ENCODE peak calls at places on chromosomes 16 and 17, in nine cellular contexts. Y, H, Z, S, D, I, B, E and X are unnamed samples.

GRCh38 chr16:89841275-89841674 is 13.0 kb downstream of the SPIRE2 start:
- DNase-seq in Y (no peak), H (no peak), Z (no peak), S (peak; percentile 86), D (no peak), I (no peak), B (no peak), E (no peak), X (no peak)

GRCh38 chr17:64683791-64684190 is 21.7 kb upstream of the SMURF2 start:
- DNase-seq in Y (no peak), H (peak; percentile 35), Z (no peak), S (no peak), D (no peak), I (no peak), B (no peak), E (no peak), X (no peak)

GRCh38 chr17:50056217-50056960 is 479 bp downstream of the ITGA3 start:
- DNase-seq in Y (peak; percentile 38), H (peak; percentile 69), Z (peak; percentile 57), S (peak; percentile 80), D (no peak), I (peak; percentile 68), B (no peak), E (peak; percentile 79), X (peak; percentile 57)

GRCh38 chr17:14575349-14575966 is 274.6 kb downstream of the HS3ST3B1 start:
- DNase-seq in Y (peak; percentile 15), H (no peak), Z (no peak), S (no peak), D (peak; percentile 11), I (peak; percentile 18), B (no peak), E (no peak), X (no peak)

GRCh38 chr17:37488009-37488604 is 1.6 kb upstream of the DUSP14 start:
- DNase-seq in Y (no peak), H (peak; percentile 98), Z (no peak), S (no peak), D (peak; percentile 93), I (peak; percentile 86), B (peak; percentile 77), E (no peak), X (peak; percentile 94)

GRCh38 chr17:3639981-3640596 is 3.5 kb downstream of the CTNS start:
- DNase-seq in Y (no peak), H (peak; percentile 72), Z (no peak), S (peak; percentile 66), D (no peak), I (no peak), B (no peak), E (no peak), X (no peak)

GRCh38 chr16:68759062-68759461 is 22.0 kb downstream of the CDH1 start:
- DNase-seq in Y (no peak), H (no peak), Z (no peak), S (no peak), D (no peak), I (no peak), B (no peak), E (no peak), X (no peak)

GRCh38 chr17:40952675-40953074 is 14.1 kb downstream of the KRT39 start:
- DNase-seq in Y (no peak), H (peak; percentile 97), Z (no peak), S (no peak), D (peak; percentile 84), I (peak; percentile 92), B (peak; percentile 20), E (no peak), X (no peak)

GRCh38 chr16:12612598-12613101 is 191.0 kb downstream of the CPPED1 start:
- DNase-seq in Y (no peak), H (peak; percentile 32), Z (no peak), S (peak; percentile 22), D (no peak), I (peak; percentile 94), B (peak; percentile 68), E (no peak), X (peak; percentile 83)

GRCh38 chr17:77254961-77255741 is 114.4 kb downstream of the SEC14L1 start:
- DNase-seq in Y (no peak), H (peak; percentile 82), Z (no peak), S (no peak), D (peak; percentile 50), I (peak; percentile 98), B (peak; percentile 92), E (peak; percentile 58), X (peak; percentile 97)

GRCh38 chr17:2071421-2072281 is 16.7 kb downstream of the HIC1 start:
- DNase-seq in Y (no peak), H (peak; percentile 76), Z (no peak), S (no peak), D (peak; percentile 72), I (no peak), B (no peak), E (no peak), X (no peak)

GRCh38 chr17:44095388-44095646 is 24.8 kb downstream of the G6PC3 start:
- DNase-seq in Y (no peak), H (no peak), Z (no peak), S (no peak), D (no peak), I (no peak), B (no peak), E (no peak), X (no peak)

GRCh38 chr17:16880843-16881230 is 91.1 kb downstream of the TNFRSF13B start:
- DNase-seq in Y (no peak), H (no peak), Z (peak; percentile 35), S (no peak), D (no peak), I (no peak), B (no peak), E (no peak), X (no peak)

GRCh38 chr17:5897320-5897911 is 172.8 kb upstream of the WSCD1 start:
- DNase-seq in Y (no peak), H (peak; percentile 7), Z (no peak), S (no peak), D (no peak), I (no peak), B (no peak), E (no peak), X (no peak)

GRCh38 chr16:48353565-48354163 is 31.5 kb downstream of the SIAH1 start:
- DNase-seq in Y (peak; percentile 60), H (peak; percentile 60), Z (no peak), S (peak; percentile 76), D (peak; percentile 37), I (peak; percentile 58), B (peak; percentile 78), E (no peak), X (peak; percentile 58)

GRCh38 chr16:11232302-11232851 is 23.6 kb downstream of the SOCS1 start:
- DNase-seq in Y (no peak), H (no peak), Z (no peak), S (no peak), D (no peak), I (no peak), B (no peak), E (no peak), X (no peak)

GRCh38 chr16:11235703-11235991 is 20.4 kb downstream of the SOCS1 start:
- DNase-seq in Y (no peak), H (no peak), Z (peak; percentile 68), S (no peak), D (no peak), I (no peak), B (no peak), E (no peak), X (no peak)

GRCh38 chr16:11232852-11233726 is 22.9 kb downstream of the SOCS1 start:
- DNase-seq in Y (no peak), H (no peak), Z (no peak), S (peak; percentile 97), D (no peak), I (no peak), B (no peak), E (no peak), X (no peak)

GRCh38 chr16:11234884-11235702 is 20.9 kb downstream of the SOCS1 start:
- DNase-seq in Y (no peak), H (no peak), Z (no peak), S (no peak), D (no peak), I (no peak), B (no peak), E (no peak), X (no peak)

DNA sequence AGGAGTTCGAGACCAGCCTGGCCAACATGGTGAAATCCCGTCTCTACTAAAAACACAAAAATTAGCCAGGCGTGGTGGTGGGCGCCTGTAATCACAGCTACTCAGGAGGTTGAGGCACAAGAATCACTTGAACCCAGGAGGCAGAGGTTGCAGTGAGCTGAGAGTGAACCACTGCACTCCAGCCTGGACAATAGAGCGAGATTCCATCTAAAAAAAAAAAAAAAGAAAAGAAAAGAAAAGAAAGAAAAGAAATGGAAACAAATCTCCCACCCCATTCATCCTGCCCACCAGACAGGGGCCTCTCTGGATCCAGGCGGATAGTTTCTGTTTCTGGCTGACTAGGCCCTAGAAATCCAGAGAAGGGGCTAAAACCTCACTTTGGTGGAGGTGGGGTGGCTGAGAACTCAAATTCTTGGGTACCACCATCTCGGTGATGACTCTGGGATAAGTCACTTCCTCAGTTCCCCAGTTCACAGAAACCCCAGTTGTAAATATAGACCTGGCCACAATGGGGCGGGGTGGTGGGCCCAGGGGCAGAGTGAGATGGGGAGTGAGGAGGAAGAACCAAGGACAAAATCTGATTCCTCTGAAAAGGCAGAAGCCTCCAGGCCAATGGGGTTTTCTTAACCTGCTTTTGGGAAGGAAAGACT is 22.2 kb downstream of the SOCS1 start:
- DNase-seq in Y (no peak), H (no peak), Z (no peak), S (peak; percentile 91), D (no peak), I (no peak), B (no peak), E (no peak), X (no peak)
- TF ChIP-seq CTCF in Y (no peak), H (no peak), Z (no peak), S (no peak), D (no peak), I (no peak), B (no peak), E (no peak), X (no peak)

GRCh38 chr17:75914643-75915265 is 10.1 kb upstream of the MRPL38 start:
- DNase-seq in Y (no peak), H (no peak), Z (no peak), S (no peak), D (no peak), I (no peak), B (no peak), E (no peak), X (no peak)
- TF ChIP-seq CTCF in Y (no peak), H (no peak), Z (no peak), S (no peak), D (no peak), I (no peak), B (no peak), E (no peak), X (no peak)

GRCh38 chr16:3021449-3022207 is 1.5 kb downstream of the TNFRSF12A start:
- DNase-seq in Y (peak; percentile 68), H (peak; percentile 96), Z (peak; percentile 80), S (peak; percentile 94), D (peak; percentile 80), I (peak; percentile 96), B (peak; percentile 68), E (peak; percentile 83), X (peak; percentile 84)
- TF ChIP-seq CTCF in Y (no peak), H (peak; percentile 39), Z (peak; percentile 37), S (peak; percentile 42), D (peak; percentile 52), I (peak; percentile 5), B (peak; percentile 17), E (no peak), X (peak; percentile 48)

DNA sequence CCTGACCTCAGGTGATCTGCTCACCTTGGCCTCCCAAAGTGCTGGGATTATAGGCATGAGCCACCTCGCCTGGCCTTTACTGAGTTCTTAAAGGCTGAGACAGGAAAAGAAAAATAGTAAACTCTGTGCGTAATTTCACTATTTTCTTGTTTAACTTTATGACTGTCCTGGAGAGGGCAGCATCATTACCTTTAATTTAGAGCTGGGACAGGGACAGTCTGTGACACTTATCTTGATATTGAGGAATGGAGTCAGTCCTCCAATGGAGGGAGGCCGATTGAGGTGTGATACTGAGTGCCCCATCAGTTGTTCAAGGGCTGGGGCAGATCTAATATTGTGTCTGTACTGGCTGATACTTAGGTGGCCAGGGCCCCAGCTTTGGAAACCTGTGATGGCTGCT is 21.5 kb upstream of the SPN start:
- DNase-seq in Y (no peak), H (no peak), Z (no peak), S (peak; percentile 24), D (no peak), I (no peak), B (no peak), E (no peak), X (no peak)
- TF ChIP-seq CTCF in Y (no peak), H (peak; percentile 9), Z (peak; percentile 38), S (peak; percentile 19), D (no peak), I (no peak), B (no peak), E (no peak), X (peak; percentile 47)